ENCODE peak calls at places on chromosomes 1 and 21, in six cellular contexts. C, Y, O, G, E and B are unnamed samples.
A peak's percentile ranks its signal among the peaks of the same experiment; 100 is the strongest.

GRCh38 chr21:45319461-45320211 is 31.9 kb upstream of the POFUT2 start:
- DNase-seq in C (no peak), Y (peak; percentile 48), O (no peak), G (peak; percentile 62), E (no peak), B (peak; percentile 75)

GRCh38 chr21:33473344-33473743 is 6.4 kb downstream of the TMEM50B start:
- DNase-seq in C (no peak), Y (no peak), O (no peak), G (no peak), E (no peak), B (no peak)

GRCh38 chr1:1433804-1434130 is 1.7 kb upstream of the VWA1 start:
- DNase-seq in C (no peak), Y (no peak), O (no peak), G (no peak), E (peak; percentile 82), B (peak; percentile 81)

GRCh38 chr1:226406401-226406881 is 1.5 kb downstream of the PARP1 start:
- DNase-seq in C (no peak), Y (no peak), O (no peak), G (no peak), E (no peak), B (no peak)

GRCh38 chr1:20380616-20381035 is 90.0 kb downstream of the VWA5B1 start:
- DNase-seq in C (peak; percentile 24), Y (no peak), O (no peak), G (no peak), E (peak; percentile 28), B (no peak)

GRCh38 chr1:21763236-21763635 is 19.7 kb downstream of the USP48 start:
- DNase-seq in C (no peak), Y (no peak), O (no peak), G (no peak), E (no peak), B (no peak)

GRCh38 chr1:102120910-102121309 is 124.2 kb upstream of the OLFM3 start:
- DNase-seq in C (no peak), Y (no peak), O (no peak), G (no peak), E (no peak), B (no peak)

GRCh38 chr1:76690784-76691183 is 176.5 kb upstream of the ST6GALNAC5 start:
- DNase-seq in C (peak; percentile 25), Y (no peak), O (no peak), G (no peak), E (peak; percentile 39), B (no peak)

GRCh38 chr1:41823453-41823852 is 95.3 kb downstream of the HIVEP3 start:
- DNase-seq in C (no peak), Y (no peak), O (no peak), G (peak; percentile 41), E (no peak), B (peak; percentile 80)

GRCh38 chr1:65959896-65960295 is 167.2 kb downstream of the PDE4B start:
- DNase-seq in C (peak; percentile 87), Y (no peak), O (no peak), G (no peak), E (peak; percentile 15), B (no peak)

GRCh38 chr1:22078133-22078532 is 25.6 kb downstream of the CDC42 start:
- DNase-seq in C (no peak), Y (no peak), O (no peak), G (no peak), E (no peak), B (no peak)

GRCh38 chr1:11649237-11649623 is 5.0 kb downstream of the FBXO2 start:
- DNase-seq in C (no peak), Y (no peak), O (no peak), G (no peak), E (no peak), B (no peak)

GRCh38 chr21:38410451-38410850 is 87.8 kb downstream of the ERG start:
- DNase-seq in C (no peak), Y (no peak), O (no peak), G (no peak), E (no peak), B (no peak)

GRCh38 chr1:48674641-48675040 is 102.0 kb downstream of the BEND5 start:
- DNase-seq in C (peak; percentile 59), Y (no peak), O (no peak), G (no peak), E (no peak), B (no peak)

GRCh38 chr1:164647211-164647610 is 88.2 kb downstream of the PBX1 start:
- DNase-seq in C (no peak), Y (no peak), O (no peak), G (no peak), E (no peak), B (peak; percentile 47)

GRCh38 chr1:11285883-11286734 is 13.1 kb downstream of the UBIAD1 start:
- DNase-seq in C (no peak), Y (no peak), O (no peak), G (no peak), E (no peak), B (no peak)

GRCh38 chr1:66613187-66613586 is 79.2 kb downstream of the SGIP1 start:
- DNase-seq in C (peak; percentile 39), Y (no peak), O (no peak), G (no peak), E (no peak), B (no peak)

GRCh38 chr1:204250428-204251030 is 36.7 kb upstream of the GOLT1A start:
- DNase-seq in C (no peak), Y (peak; percentile 44), O (no peak), G (no peak), E (no peak), B (no peak)

GRCh38 chr1:227920896-227921295 is 26.8 kb downstream of the WNT9A start:
- DNase-seq in C (no peak), Y (no peak), O (no peak), G (no peak), E (no peak), B (no peak)

GRCh38 chr1:163440090-163440489 is 118.3 kb downstream of the NUF2 start:
- DNase-seq in C (no peak), Y (peak; percentile 12), O (no peak), G (peak; percentile 28), E (peak; percentile 36), B (no peak)

GRCh38 chr1:155184351-155184811 is 10.7 kb downstream of the TRIM46 start:
- DNase-seq in C (no peak), Y (no peak), O (no peak), G (no peak), E (no peak), B (peak; percentile 27)

GRCh38 chr1:116130376-116130775 is 19.2 kb downstream of the MAB21L3 start:
- DNase-seq in C (no peak), Y (no peak), O (no peak), G (no peak), E (no peak), B (no peak)

GRCh38 chr1:13597166-13597565 is 13.5 kb downstream of the PDPN start:
- DNase-seq in C (no peak), Y (no peak), O (no peak), G (no peak), E (no peak), B (no peak)

GRCh38 chr1:156497743-156498446 is 2.7 kb downstream of the MEF2D start:
- DNase-seq in C (no peak), Y (no peak), O (no peak), G (no peak), E (no peak), B (peak; percentile 64)
- H3K4me3 ChIP-seq in C (peak overlapping the region; percentile 95), Y (peak overlapping the region; percentile 98), O (peak overlapping the region; percentile 86), G (peak overlapping the region; percentile 98), E (no peak overlapping the region), B (no peak overlapping the region)

GRCh38 chr1:25654109-25654660 is 37.6 kb downstream of the MAN1C1 start:
- DNase-seq in C (no peak), Y (no peak), O (no peak), G (no peak), E (no peak), B (no peak)
- H3K27me3 ChIP-seq in C (peaks cover 1% of the 10 kb centered on the region), Y (no peaks in the 10 kb centered on the region), O (no peaks in the 10 kb centered on the region), G (no peaks in the 10 kb centered on the region), E (no peaks in the 10 kb centered on the region), B (no peaks in the 10 kb centered on the region)

DNA sequence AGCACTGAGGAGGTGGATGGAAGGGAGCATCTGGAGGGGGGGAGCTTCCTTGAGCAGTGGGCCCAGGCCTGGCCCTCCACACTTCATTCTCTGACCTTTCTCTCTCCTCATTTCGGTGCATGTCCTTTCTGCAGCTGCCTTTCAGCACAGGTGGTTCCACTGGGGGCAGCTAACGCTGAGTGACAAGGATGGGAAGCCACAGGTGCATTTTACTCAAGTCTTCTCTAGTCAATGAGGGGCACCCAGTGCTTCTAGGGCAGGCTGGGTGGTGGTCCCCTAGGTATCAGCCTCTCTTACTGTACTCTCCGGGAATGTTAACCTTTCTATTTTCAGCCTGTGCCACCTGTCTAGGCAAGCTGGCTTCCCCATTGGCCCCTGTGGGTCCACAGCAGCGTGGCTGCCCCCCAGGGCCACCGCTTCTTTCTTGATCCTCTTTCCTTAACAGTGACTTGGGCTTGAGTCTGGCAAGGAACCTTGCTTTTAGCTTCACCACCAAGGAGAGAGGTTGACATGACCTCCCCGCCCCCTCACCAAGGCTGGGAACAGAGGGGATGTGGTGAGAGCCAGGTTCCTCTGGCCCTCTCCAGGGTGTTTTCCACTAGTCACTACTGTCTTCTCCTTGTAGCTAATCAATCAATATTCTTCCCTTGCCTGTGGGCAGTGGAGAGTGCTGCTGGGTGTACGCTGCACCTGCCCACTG is 43.2 kb downstream of the YARS1 start:
- DNase-seq in C (no peak), Y (no peak), O (no peak), G (no peak), E (no peak), B (peak; percentile 37)
- H3K36me3 ChIP-seq in C (peaks cover 53% of the 10 kb centered on the region), Y (peaks cover 54% of the 10 kb centered on the region), O (peaks cover 1% of the 10 kb centered on the region), G (peaks cover 63% of the 10 kb centered on the region), E (peaks cover 4% of the 10 kb centered on the region), B (peaks cover 14% of the 10 kb centered on the region)

GRCh38 chr1:232628335-232629214 is 1.4 kb downstream of the SIPA1L2 start:
- DNase-seq in C (no peak), Y (no peak), O (no peak), G (no peak), E (peak; percentile 44), B (no peak)
- H3K4me3 ChIP-seq in C (peak overlapping the region; percentile 67), Y (peak overlapping the region; percentile 97), O (peak overlapping the region; percentile 97), G (peak overlapping the region; percentile 91), E (peak overlapping the region; percentile 89), B (peak overlapping the region; percentile 76)

DNA sequence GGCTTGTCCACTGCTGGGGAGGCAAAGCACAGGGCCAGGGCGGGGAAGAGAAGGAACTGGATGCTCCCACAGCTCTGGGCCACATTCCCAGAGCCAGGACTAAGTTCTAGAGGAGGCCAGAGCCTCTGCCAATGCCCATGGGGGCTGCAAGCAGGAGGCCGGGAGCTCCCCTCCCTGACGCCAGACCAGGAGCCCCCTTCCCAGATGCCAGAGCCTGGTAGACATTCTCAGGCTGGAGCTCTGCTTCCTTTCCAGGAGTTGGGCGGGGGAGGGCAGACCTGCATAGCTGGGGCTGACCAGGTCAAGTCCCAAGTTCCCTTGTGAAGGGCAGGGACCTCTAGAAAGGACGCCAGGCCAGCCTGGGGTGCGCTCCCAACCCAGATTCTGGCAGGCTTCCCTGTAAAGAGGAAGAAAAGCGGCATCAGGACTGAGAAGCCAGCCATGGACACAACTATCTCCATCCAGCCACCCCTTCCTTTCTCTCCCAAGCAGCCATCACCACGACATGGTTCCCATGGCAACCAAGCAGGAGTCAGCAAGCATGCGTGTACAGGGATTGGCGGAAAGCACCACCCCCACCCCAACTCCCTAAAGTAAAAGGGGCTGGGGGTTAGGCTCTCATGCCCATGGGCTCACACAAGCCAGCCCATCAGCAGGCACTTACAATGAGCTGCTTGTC is 13.4 kb downstream of the KIF21B start:
- DNase-seq in C (no peak), Y (no peak), O (no peak), G (no peak), E (no peak), B (peak; percentile 87)
- H3K27me3 ChIP-seq in C (no peaks in the 10 kb centered on the region), Y (peaks cover 4% of the 10 kb centered on the region), O (no peaks in the 10 kb centered on the region), G (peaks cover 74% of the 10 kb centered on the region), E (no peaks in the 10 kb centered on the region), B (no peaks in the 10 kb centered on the region)